ENCODE peak calls at places on chromosomes 16 and 17, in ten cellular contexts. L, H, X, P, B, Q, I, N, R and U are unnamed samples.

GRCh38 chr16:8936421-8936820 is 27.3 kb downstream of the USP7 start:
- DNase-seq in R (peak), I (peak), N (peak), L (peak), Q (peak), B (no peak), H (peak), X (no peak), P (peak), U (peak)

GRCh38 chr17:61812747-61813146 is 50.6 kb downstream of the BRIP1 start:
- DNase-seq in Q (no peak), N (no peak), X (no peak), B (no peak), L (no peak), H (no peak), P (no peak), R (no peak), I (no peak), U (no peak)

GRCh38 chr17:40301315-40301714 is 7.7 kb upstream of the RARA start:
- DNase-seq in P (no peak), L (no peak), H (peak), Q (no peak), R (peak), I (no peak), B (no peak), X (no peak), N (no peak), U (no peak)

GRCh38 chr17:8964801-8965393 is 610 bp downstream of the PIK3R5 start:
- DNase-seq in P (peak), R (no peak), B (no peak), L (no peak), N (peak), X (peak), I (no peak), Q (no peak), H (no peak), U (peak)

GRCh38 chr16:84986102-84986501 is 25.2 kb downstream of the ZDHHC7 start:
- DNase-seq in L (no peak), Q (no peak), R (no peak), N (no peak), X (no peak), P (no peak), H (no peak), B (no peak), I (no peak), U (no peak)

GRCh38 chr17:19019041-19019941 is 14.7 kb upstream of the FAM83G start:
- DNase-seq in Q (no peak), L (no peak), H (no peak), X (peak), N (no peak), B (no peak), R (no peak), P (no peak), I (no peak), U (no peak)

GRCh38 chr17:5804226-5804625 is 219.9 kb upstream of the NLRP1 start:
- DNase-seq in R (no peak), H (no peak), N (no peak), Q (no peak), X (no peak), I (no peak), P (no peak), L (no peak), B (no peak), U (no peak)

GRCh38 chr16:6827931-6828330 is 504.7 kb upstream of the RBFOX1 start:
- DNase-seq in N (no peak), Q (no peak), P (no peak), R (no peak), L (no peak), B (no peak), I (no peak), H (no peak), X (no peak), U (no peak)

GRCh38 chr16:84568066-84568465 is 49.8 kb downstream of the COTL1 start:
- DNase-seq in R (peak), P (no peak), I (no peak), X (no peak), N (no peak), Q (no peak), H (no peak), L (no peak), B (no peak), U (no peak)

GRCh38 chr17:38870259-38871165 is 654 bp downstream of the LASP1 start:
- DNase-seq in P (peak), R (peak), N (peak), B (no peak), Q (peak), X (peak), L (peak), I (peak), H (no peak), U (no peak)

GRCh38 chr17:17789828-17790672 is 46.7 kb downstream of the SREBF1 start:
- DNase-seq in H (no peak), P (no peak), L (no peak), R (no peak), N (no peak), Q (no peak), X (no peak), B (no peak), I (peak), U (no peak)

GRCh38 chr16:27639588-27640276 is 89.8 kb downstream of the KATNIP start:
- DNase-seq in L (peak), H (peak), B (no peak), Q (peak), N (peak), I (peak), R (no peak), X (no peak), P (no peak), U (peak)

GRCh38 chr17:79670537-79671386 is 59.9 kb upstream of the RBFOX3 start:
- DNase-seq in L (no peak), H (no peak), R (no peak), N (no peak), Q (no peak), P (no peak), X (no peak), I (no peak), B (no peak), U (no peak)

GRCh38 chr16:75266738-75267630 is 15.6 kb upstream of the BCAR1 start:
- DNase-seq in B (no peak), H (no peak), I (peak), P (no peak), L (no peak), X (no peak), N (no peak), R (no peak), Q (no peak), U (no peak)

GRCh38 chr17:17876959-17877547 is 40.3 kb upstream of the SREBF1 start:
- DNase-seq in L (peak), X (peak), R (no peak), P (no peak), Q (peak), N (no peak), H (no peak), I (no peak), B (no peak), U (no peak)

GRCh38 chr17:61619493-61619892 is 28.5 kb upstream of the NACA2 start:
- DNase-seq in B (no peak), X (no peak), N (no peak), I (no peak), P (no peak), R (no peak), Q (no peak), L (peak), H (no peak), U (no peak)

GRCh38 chr17:42944211-42944610 is 20.0 kb downstream of the AARSD1 start:
- DNase-seq in L (peak), I (no peak), P (no peak), B (no peak), Q (no peak), R (no peak), H (no peak), N (no peak), X (no peak), U (no peak)

GRCh38 chr17:17495448-17496188 is 577 bp downstream of the RASD1 start:
- DNase-seq in R (peak), I (no peak), N (peak), P (peak), X (peak), H (peak), B (no peak), Q (peak), L (no peak), U (no peak)

GRCh38 chr17:32277284-32277683 is 11.7 kb downstream of the RHBDL3 start:
- DNase-seq in N (no peak), L (peak), I (no peak), R (no peak), Q (peak), X (no peak), H (peak), P (no peak), B (no peak), U (no peak)

GRCh38 chr17:62750502-62751349 is 57.4 kb downstream of the MARCHF10 start:
- DNase-seq in Q (no peak), R (no peak), N (no peak), X (no peak), I (peak), H (peak), B (no peak), L (no peak), P (no peak), U (no peak)

GRCh38 chr17:82334622-82335394 is 1.2 kb upstream of the SECTM1 start:
- DNase-seq in Q (peak), H (no peak), B (no peak), R (no peak), I (no peak), L (peak), N (no peak), P (no peak), X (peak), U (peak)

GRCh38 chr16:64094170-64094960 is 1027.5 kb downstream of the CDH11 start:
- DNase-seq in B (no peak), N (no peak), R (no peak), H (no peak), I (no peak), X (no peak), P (no peak), L (peak), Q (no peak), U (no peak)

GRCh38 chr17:49260011-49260921 is 29.7 kb upstream of the PHOSPHO1 start:
- DNase-seq in B (no peak), H (peak), N (peak), Q (peak), L (peak), X (peak), R (peak), I (peak), P (peak), U (no peak)

DNA sequence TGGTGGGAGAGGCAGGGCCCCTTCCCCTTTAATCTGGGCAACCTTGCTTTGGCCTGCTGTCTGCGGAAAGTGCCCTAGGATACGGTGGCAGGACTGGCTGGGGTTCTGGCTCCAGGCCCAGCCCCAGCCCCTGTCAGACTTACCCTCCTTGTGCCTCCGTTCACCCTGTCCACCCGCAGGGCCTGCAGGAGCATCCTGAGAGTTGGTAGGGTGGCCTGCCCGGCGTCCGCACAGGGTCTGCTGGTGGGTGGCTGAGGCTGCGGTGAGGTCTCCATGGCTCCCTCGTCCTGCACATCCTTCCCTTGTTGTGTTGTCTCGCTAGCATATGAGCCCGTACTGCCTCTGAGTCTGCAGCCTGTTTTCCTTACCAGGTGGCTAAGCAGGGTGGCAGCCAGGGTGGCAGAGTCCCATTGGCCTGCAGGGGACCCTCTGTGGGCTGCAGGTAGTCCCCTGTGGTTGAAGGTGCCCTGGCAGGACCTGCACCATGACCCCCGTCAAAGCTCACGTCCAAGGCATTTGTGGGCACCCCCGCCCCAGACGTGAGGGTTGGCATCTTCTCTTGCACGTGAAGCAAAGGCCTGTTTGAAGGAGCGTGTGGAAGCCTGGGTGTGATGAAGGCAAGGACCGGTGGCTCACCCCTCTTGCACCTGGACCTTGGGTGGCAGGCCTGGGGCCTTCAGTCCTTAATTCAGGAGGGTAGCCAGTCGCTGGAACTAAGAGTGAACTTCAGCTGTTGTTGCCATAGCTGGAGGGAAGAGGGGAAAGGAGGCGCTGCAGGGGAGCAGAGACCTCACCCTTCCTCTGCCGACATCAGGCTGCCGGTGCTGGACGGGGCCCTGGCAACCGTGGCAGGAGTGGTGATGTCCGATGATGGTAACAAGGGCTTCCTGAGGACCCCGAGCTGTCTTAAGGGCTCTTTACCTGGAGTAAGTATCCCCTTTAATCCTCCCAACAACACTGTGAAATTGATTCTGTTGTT is 293.7 kb downstream of the SEC14L1 start:
- DNase-seq in I (peak), X (no peak), L (no peak), N (no peak), B (no peak), H (no peak), P (no peak), Q (no peak), R (no peak), U (no peak)
- H3K4me3 ChIP-seq in I (peak), X (peak), L (no peak), N (peak), B (peak), H (no peak), P (peak), Q (no peak), R (no peak), U (no peak)

DNA sequence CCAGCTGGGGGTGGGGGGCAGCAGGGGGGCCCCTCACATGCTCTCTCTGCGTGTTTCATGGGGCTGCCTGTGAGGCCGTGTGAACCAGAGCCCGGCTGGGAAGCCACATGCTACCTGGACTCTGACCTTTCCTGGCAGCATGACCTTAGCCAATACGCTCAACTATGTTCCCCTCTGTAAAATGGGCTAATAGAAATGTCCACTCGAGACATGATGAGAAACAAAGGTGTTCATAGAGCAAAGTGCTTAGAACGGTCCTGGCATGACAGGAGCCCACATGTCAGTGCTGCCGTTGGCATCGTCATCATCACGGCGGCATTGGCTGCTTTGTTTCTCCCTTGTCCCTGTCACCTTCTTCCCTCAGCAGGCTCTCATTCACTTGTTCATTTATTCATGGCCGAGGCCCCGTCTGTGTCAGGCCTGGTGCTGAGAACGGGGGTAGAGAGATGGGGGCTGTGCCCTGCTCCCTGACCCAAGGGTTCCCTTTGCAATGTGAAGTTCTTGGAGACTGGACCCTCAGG is 291.3 kb downstream of the SEC14L1 start:
- DNase-seq in R (no peak), I (no peak), P (no peak), L (no peak), Q (no peak), X (no peak), H (no peak), B (no peak), N (no peak), U (no peak)
- H3K4me3 ChIP-seq in R (no peak), I (no peak), P (peak), L (no peak), Q (no peak), X (no peak), H (no peak), B (no peak), N (peak), U (no peak)

GRCh38 chr16:48919791-48920190 is 309.8 kb upstream of the N4BP1 start:
- DNase-seq in X (no peak), N (no peak), R (no peak), H (no peak), L (no peak), Q (no peak), P (no peak), B (no peak), I (no peak), U (no peak)

GRCh38 chr16:48916566-48916965 is 306.6 kb upstream of the N4BP1 start:
- DNase-seq in B (no peak), H (no peak), R (no peak), I (no peak), L (no peak), X (no peak), N (no peak), Q (no peak), P (no peak), U (no peak)

GRCh38 chr16:48914070-48914469 is 304.1 kb upstream of the N4BP1 start:
- DNase-seq in R (no peak), Q (no peak), I (no peak), H (peak), B (no peak), P (no peak), X (no peak), L (no peak), N (no peak), U (no peak)

GRCh38 chr16:48913384-48913783 is 303.4 kb upstream of the N4BP1 start:
- DNase-seq in N (no peak), H (no peak), B (no peak), P (no peak), R (no peak), L (no peak), Q (no peak), I (no peak), X (no peak), U (no peak)

DNA sequence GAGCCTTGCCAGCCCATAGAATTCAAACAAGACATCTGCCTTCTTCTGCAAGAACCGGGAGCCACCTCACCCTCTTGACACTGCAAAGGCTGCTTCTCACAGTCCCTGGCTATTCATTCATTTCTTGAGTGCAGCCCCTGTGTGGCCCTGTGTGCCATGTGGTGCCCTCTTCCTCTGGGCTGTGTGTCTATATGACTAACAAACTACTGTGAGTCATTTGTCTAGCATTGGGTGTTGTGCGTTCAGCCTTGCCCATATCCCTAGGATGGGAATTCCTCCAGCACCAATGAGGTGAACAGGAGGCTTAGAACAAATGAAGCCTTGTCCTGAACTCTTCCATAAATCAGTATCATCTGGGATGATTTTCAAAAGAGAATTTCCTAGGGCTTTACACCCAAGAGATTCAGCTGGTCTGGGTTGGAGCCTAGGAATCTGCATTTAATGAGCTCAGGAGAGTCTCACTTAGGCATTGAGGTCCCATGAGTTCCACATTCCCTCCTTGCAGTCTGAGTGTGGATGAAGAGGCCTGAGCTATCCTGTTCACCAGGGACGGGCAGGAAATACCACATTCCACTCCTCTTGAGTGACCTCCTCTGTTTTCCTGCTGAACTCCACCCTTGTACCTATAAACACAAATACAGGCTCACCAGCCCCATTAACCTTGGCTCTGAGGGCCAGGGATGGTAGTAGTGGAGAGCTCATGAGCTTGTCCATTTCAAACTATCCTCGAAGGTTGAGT is 308.7 kb upstream of the N4BP1 start:
- DNase-seq in Q (no peak), X (no peak), L (no peak), P (no peak), N (no peak), R (no peak), I (no peak), B (no peak), H (no peak), U (no peak)
- H3K4me3 ChIP-seq in Q (no peak), X (no peak), L (no peak), P (no peak), N (no peak), R (no peak), I (no peak), B (no peak), H (no peak), U (no peak)

DNA sequence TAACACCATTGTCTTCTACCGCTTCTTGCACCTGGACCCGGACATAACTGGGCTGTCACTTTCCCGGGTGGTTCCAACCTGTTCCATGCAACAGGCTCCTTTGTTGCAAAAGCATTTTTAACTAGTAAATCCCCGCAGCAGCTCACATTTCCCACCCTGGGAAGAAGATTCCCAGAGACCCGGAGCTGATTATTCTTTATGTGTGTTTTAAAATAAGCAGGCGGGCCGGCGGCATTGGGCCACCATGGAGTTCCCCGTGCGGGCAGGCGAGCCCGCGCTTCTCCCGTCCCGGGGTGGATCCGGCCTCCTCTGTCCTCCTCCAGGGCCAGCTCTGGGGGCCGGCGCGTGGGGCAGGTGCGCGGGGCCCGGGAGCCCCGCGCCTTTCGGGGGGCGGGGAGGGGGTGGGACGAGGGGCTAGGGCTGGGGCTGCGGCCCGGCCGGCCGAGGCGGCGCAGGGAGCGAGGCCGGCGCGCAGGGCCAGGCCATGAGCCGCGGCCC is 1.6 kb downstream of the CRAMP1 start:
- DNase-seq in N (no peak), L (peak), H (peak), R (peak), X (no peak), B (no peak), P (no peak), I (no peak), Q (no peak), U (no peak)
- H3K4me3 ChIP-seq in N (peak), L (peak), H (peak), R (peak), X (peak), B (peak), P (peak), I (peak), Q (peak), U (peak)

GRCh38 chr16:87117936-87118335 is 199.3 kb downstream of the C16orf95 start:
- DNase-seq in I (no peak), L (no peak), Q (no peak), R (no peak), P (no peak), B (no peak), N (no peak), H (no peak), X (no peak), U (no peak)

GRCh38 chr16:87114832-87115231 is 202.4 kb downstream of the C16orf95 start:
- DNase-seq in R (no peak), P (no peak), X (no peak), Q (no peak), B (no peak), I (no peak), N (no peak), H (peak), L (no peak), U (peak)

GRCh38 chr16:87119168-87119567 is 198.0 kb downstream of the C16orf95 start:
- DNase-seq in R (no peak), P (no peak), I (no peak), N (no peak), H (no peak), Q (no peak), L (no peak), B (no peak), X (no peak), U (no peak)

GRCh38 chr16:87119748-87120147 is 197.4 kb downstream of the C16orf95 start:
- DNase-seq in I (no peak), N (no peak), P (no peak), X (no peak), Q (no peak), R (no peak), H (no peak), L (no peak), B (no peak), U (no peak)

GRCh38 chr16:87115646-87116045 is 201.5 kb downstream of the C16orf95 start:
- DNase-seq in H (no peak), N (no peak), R (no peak), Q (no peak), L (no peak), X (no peak), B (no peak), P (no peak), I (no peak), U (no peak)
- H3K4me3 ChIP-seq in H (no peak), N (no peak), R (no peak), Q (no peak), L (no peak), X (no peak), B (no peak), P (no peak), I (no peak), U (no peak)